ENCODE peak calls at places on chromosomes 3 and 15, in ten cellular contexts. One of them, this sample, is unnamed.

GRCh38 chr15:77859491-77860060 is 217.9 kb downstream of the TBC1D2B start:
- DNase-seq in PC-9: no peak
- DNase-seq in stomach: no peak
- DNase-seq in HCT116: no peak
- DNase-seq in AG10803: no peak
- DNase-seq in psoas muscle: no peak
- DNase-seq in mucosa of descending colon: peak
- DNase-seq in CD8-positive, alpha-beta T cell: no peak
- DNase-seq in astrocyte: no peak
- DNase-seq in fibroblast of mammary gland: no peak
- DNase-seq in this sample: no peak

GRCh38 chr15:29418178-29418577 is 148.6 kb upstream of the NSMCE3 start:
- DNase-seq in PC-9: no peak
- DNase-seq in stomach: no peak
- DNase-seq in HCT116: no peak
- DNase-seq in AG10803: no peak
- DNase-seq in psoas muscle: no peak
- DNase-seq in mucosa of descending colon: peak
- DNase-seq in CD8-positive, alpha-beta T cell: no peak
- DNase-seq in astrocyte: no peak
- DNase-seq in fibroblast of mammary gland: no peak
- DNase-seq in this sample: no peak

GRCh38 chr3:14177580-14178246 is 688 bp downstream of the XPC start:
- DNase-seq in PC-9: no peak
- DNase-seq in stomach: no peak
- DNase-seq in HCT116: peak
- DNase-seq in AG10803: no peak
- DNase-seq in psoas muscle: no peak
- DNase-seq in mucosa of descending colon: no peak
- DNase-seq in CD8-positive, alpha-beta T cell: no peak
- DNase-seq in astrocyte: peak
- DNase-seq in fibroblast of mammary gland: peak
- DNase-seq in this sample: no peak

GRCh38 chr15:25465835-25466234 is 27.0 kb upstream of the UBE3A start:
- DNase-seq in PC-9: no peak
- DNase-seq in stomach: no peak
- DNase-seq in HCT116: no peak
- DNase-seq in AG10803: no peak
- DNase-seq in psoas muscle: no peak
- DNase-seq in mucosa of descending colon: no peak
- DNase-seq in CD8-positive, alpha-beta T cell: no peak
- DNase-seq in astrocyte: no peak
- DNase-seq in fibroblast of mammary gland: no peak
- DNase-seq in this sample: peak

GRCh38 chr15:78034495-78035191 is 42.9 kb downstream of the TBC1D2B start:
- DNase-seq in PC-9: no peak
- DNase-seq in stomach: peak
- DNase-seq in HCT116: no peak
- DNase-seq in AG10803: no peak
- DNase-seq in psoas muscle: no peak
- DNase-seq in mucosa of descending colon: no peak
- DNase-seq in CD8-positive, alpha-beta T cell: peak
- DNase-seq in astrocyte: no peak
- DNase-seq in fibroblast of mammary gland: peak
- DNase-seq in this sample: no peak

GRCh38 chr15:52642386-52643361 is 36.5 kb downstream of the ATOSA start:
- DNase-seq in PC-9: no peak
- DNase-seq in stomach: no peak
- DNase-seq in HCT116: no peak
- DNase-seq in AG10803: peak
- DNase-seq in psoas muscle: no peak
- DNase-seq in mucosa of descending colon: no peak
- DNase-seq in CD8-positive, alpha-beta T cell: no peak
- DNase-seq in astrocyte: peak
- DNase-seq in fibroblast of mammary gland: peak
- DNase-seq in this sample: no peak

GRCh38 chr3:52367891-52368880 is 52.1 kb downstream of the DNAH1 start:
- DNase-seq in PC-9: no peak
- DNase-seq in stomach: no peak
- DNase-seq in HCT116: no peak
- DNase-seq in AG10803: no peak
- DNase-seq in psoas muscle: no peak
- DNase-seq in mucosa of descending colon: no peak
- DNase-seq in CD8-positive, alpha-beta T cell: no peak
- DNase-seq in astrocyte: no peak
- DNase-seq in fibroblast of mammary gland: no peak
- DNase-seq in this sample: no peak

GRCh38 chr3:159724627-159725026 is 264.0 kb upstream of the IL12A start:
- DNase-seq in PC-9: no peak
- DNase-seq in stomach: no peak
- DNase-seq in HCT116: no peak
- DNase-seq in AG10803: peak
- DNase-seq in psoas muscle: no peak
- DNase-seq in mucosa of descending colon: no peak
- DNase-seq in CD8-positive, alpha-beta T cell: no peak
- DNase-seq in astrocyte: peak
- DNase-seq in fibroblast of mammary gland: peak
- DNase-seq in this sample: no peak

GRCh38 chr3:173553635-173554280 is 156.2 kb downstream of the NLGN1 start:
- DNase-seq in PC-9: peak
- DNase-seq in stomach: no peak
- DNase-seq in HCT116: peak
- DNase-seq in AG10803: peak
- DNase-seq in psoas muscle: no peak
- DNase-seq in mucosa of descending colon: peak
- DNase-seq in CD8-positive, alpha-beta T cell: no peak
- DNase-seq in astrocyte: peak
- DNase-seq in fibroblast of mammary gland: peak
- DNase-seq in this sample: peak

GRCh38 chr3:18469775-18470174 is 44.6 kb upstream of the SATB1 start:
- DNase-seq in PC-9: no peak
- DNase-seq in stomach: peak
- DNase-seq in HCT116: no peak
- DNase-seq in AG10803: no peak
- DNase-seq in psoas muscle: no peak
- DNase-seq in mucosa of descending colon: peak
- DNase-seq in CD8-positive, alpha-beta T cell: no peak
- DNase-seq in astrocyte: no peak
- DNase-seq in fibroblast of mammary gland: no peak
- DNase-seq in this sample: no peak

GRCh38 chr15:61199681-61200080 is 29.4 kb downstream of the RORA start:
- DNase-seq in PC-9: no peak
- DNase-seq in stomach: no peak
- DNase-seq in HCT116: no peak
- DNase-seq in AG10803: no peak
- DNase-seq in psoas muscle: no peak
- DNase-seq in mucosa of descending colon: no peak
- DNase-seq in CD8-positive, alpha-beta T cell: no peak
- DNase-seq in astrocyte: no peak
- DNase-seq in fibroblast of mammary gland: no peak
- DNase-seq in this sample: no peak

GRCh38 chr3:51559266-51559907 is 20.9 kb downstream of the RAD54L2 start:
- DNase-seq in PC-9: no peak
- DNase-seq in stomach: no peak
- DNase-seq in HCT116: no peak
- DNase-seq in AG10803: peak
- DNase-seq in psoas muscle: no peak
- DNase-seq in mucosa of descending colon: peak
- DNase-seq in CD8-positive, alpha-beta T cell: no peak
- DNase-seq in astrocyte: peak
- DNase-seq in fibroblast of mammary gland: peak
- DNase-seq in this sample: peak

GRCh38 chr15:40933520-40933904 is 4.4 kb downstream of the DLL4 start:
- DNase-seq in PC-9: no peak
- DNase-seq in stomach: no peak
- DNase-seq in HCT116: no peak
- DNase-seq in AG10803: no peak
- DNase-seq in psoas muscle: no peak
- DNase-seq in mucosa of descending colon: peak
- DNase-seq in CD8-positive, alpha-beta T cell: no peak
- DNase-seq in astrocyte: no peak
- DNase-seq in fibroblast of mammary gland: no peak
- DNase-seq in this sample: no peak

GRCh38 chr15:40932146-40932545 is 3.0 kb downstream of the DLL4 start:
- DNase-seq in PC-9: no peak
- DNase-seq in stomach: no peak
- DNase-seq in HCT116: no peak
- DNase-seq in AG10803: no peak
- DNase-seq in psoas muscle: no peak
- DNase-seq in mucosa of descending colon: no peak
- DNase-seq in CD8-positive, alpha-beta T cell: no peak
- DNase-seq in astrocyte: no peak
- DNase-seq in fibroblast of mammary gland: no peak
- DNase-seq in this sample: no peak

GRCh38 chr15:40932625-40933519 is 3.7 kb downstream of the DLL4 start:
- DNase-seq in PC-9: no peak
- DNase-seq in stomach: no peak
- DNase-seq in HCT116: no peak
- DNase-seq in AG10803: no peak
- DNase-seq in psoas muscle: no peak
- DNase-seq in mucosa of descending colon: peak
- DNase-seq in CD8-positive, alpha-beta T cell: no peak
- DNase-seq in astrocyte: no peak
- DNase-seq in fibroblast of mammary gland: no peak
- DNase-seq in this sample: no peak

GRCh38 chr15:40936234-40936708 is 7.1 kb downstream of the DLL4 start:
- DNase-seq in PC-9: no peak
- DNase-seq in stomach: no peak
- DNase-seq in HCT116: no peak
- DNase-seq in AG10803: no peak
- DNase-seq in psoas muscle: no peak
- DNase-seq in mucosa of descending colon: no peak
- DNase-seq in CD8-positive, alpha-beta T cell: no peak
- DNase-seq in astrocyte: no peak
- DNase-seq in fibroblast of mammary gland: no peak
- DNase-seq in this sample: no peak

GRCh38 chr15:40934457-40934856 is 5.3 kb downstream of the DLL4 start:
- DNase-seq in PC-9: no peak
- DNase-seq in stomach: no peak
- DNase-seq in HCT116: no peak
- DNase-seq in AG10803: no peak
- DNase-seq in psoas muscle: no peak
- DNase-seq in mucosa of descending colon: no peak
- DNase-seq in CD8-positive, alpha-beta T cell: no peak
- DNase-seq in astrocyte: no peak
- DNase-seq in fibroblast of mammary gland: no peak
- DNase-seq in this sample: no peak
- H3K4me3 ChIP-seq in PC-9: no peak
- H3K4me3 ChIP-seq in stomach: peak
- H3K4me3 ChIP-seq in HCT116: no peak
- H3K4me3 ChIP-seq in AG10803: no peak
- H3K4me3 ChIP-seq in psoas muscle: peak
- H3K4me3 ChIP-seq in mucosa of descending colon: no peak
- H3K4me3 ChIP-seq in CD8-positive, alpha-beta T cell: no peak
- H3K4me3 ChIP-seq in astrocyte: no peak
- H3K4me3 ChIP-seq in fibroblast of mammary gland: no peak
- H3K4me3 ChIP-seq in this sample: no peak

GRCh38 chr3:69543080-69543429 is 157.2 kb upstream of the FRMD4B start:
- DNase-seq in PC-9: no peak
- DNase-seq in stomach: no peak
- DNase-seq in HCT116: no peak
- DNase-seq in AG10803: no peak
- DNase-seq in psoas muscle: no peak
- DNase-seq in mucosa of descending colon: no peak
- DNase-seq in CD8-positive, alpha-beta T cell: no peak
- DNase-seq in astrocyte: no peak
- DNase-seq in fibroblast of mammary gland: no peak
- DNase-seq in this sample: no peak
- H3K4me3 ChIP-seq in PC-9: no peak
- H3K4me3 ChIP-seq in stomach: no peak
- H3K4me3 ChIP-seq in HCT116: no peak
- H3K4me3 ChIP-seq in AG10803: no peak
- H3K4me3 ChIP-seq in psoas muscle: no peak
- H3K4me3 ChIP-seq in mucosa of descending colon: no peak
- H3K4me3 ChIP-seq in CD8-positive, alpha-beta T cell: no peak
- H3K4me3 ChIP-seq in astrocyte: no peak
- H3K4me3 ChIP-seq in fibroblast of mammary gland: peak
- H3K4me3 ChIP-seq in this sample: peak

GRCh38 chr15:85011210-85011571 is 29.5 kb downstream of the PDE8A start:
- DNase-seq in PC-9: no peak
- DNase-seq in stomach: no peak
- DNase-seq in HCT116: no peak
- DNase-seq in AG10803: no peak
- DNase-seq in psoas muscle: no peak
- DNase-seq in mucosa of descending colon: no peak
- DNase-seq in CD8-positive, alpha-beta T cell: no peak
- DNase-seq in astrocyte: no peak
- DNase-seq in fibroblast of mammary gland: no peak
- DNase-seq in this sample: no peak
- H3K4me3 ChIP-seq in PC-9: no peak
- H3K4me3 ChIP-seq in stomach: no peak
- H3K4me3 ChIP-seq in HCT116: no peak
- H3K4me3 ChIP-seq in AG10803: no peak
- H3K4me3 ChIP-seq in psoas muscle: no peak
- H3K4me3 ChIP-seq in mucosa of descending colon: no peak
- H3K4me3 ChIP-seq in CD8-positive, alpha-beta T cell: no peak
- H3K4me3 ChIP-seq in astrocyte: no peak
- H3K4me3 ChIP-seq in fibroblast of mammary gland: no peak
- H3K4me3 ChIP-seq in this sample: no peak

DNA sequence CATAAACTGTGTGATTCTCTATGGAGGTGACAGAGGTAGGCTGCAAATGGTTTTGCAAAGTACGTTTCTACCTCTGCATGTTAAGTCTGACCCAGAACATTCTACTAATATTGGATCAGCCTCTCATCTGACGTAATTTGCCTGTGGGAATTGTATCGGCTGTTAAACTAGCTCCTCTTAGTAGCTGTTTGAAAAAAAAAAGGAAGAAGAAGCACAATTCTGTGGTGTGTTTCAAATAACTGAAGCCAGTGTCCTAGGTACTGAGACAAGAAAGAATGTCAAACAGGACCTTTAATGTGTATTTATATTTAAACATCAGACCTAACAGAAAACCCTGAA is 478.1 kb downstream of the RBMS3 start:
- DNase-seq in PC-9: no peak
- DNase-seq in stomach: no peak
- DNase-seq in HCT116: no peak
- DNase-seq in AG10803: no peak
- DNase-seq in psoas muscle: no peak
- DNase-seq in mucosa of descending colon: no peak
- DNase-seq in CD8-positive, alpha-beta T cell: no peak
- DNase-seq in astrocyte: no peak
- DNase-seq in fibroblast of mammary gland: no peak
- DNase-seq in this sample: no peak
- H3K4me3 ChIP-seq in PC-9: no peak
- H3K4me3 ChIP-seq in stomach: no peak
- H3K4me3 ChIP-seq in HCT116: no peak
- H3K4me3 ChIP-seq in AG10803: no peak
- H3K4me3 ChIP-seq in psoas muscle: peak
- H3K4me3 ChIP-seq in mucosa of descending colon: no peak
- H3K4me3 ChIP-seq in CD8-positive, alpha-beta T cell: no peak
- H3K4me3 ChIP-seq in astrocyte: no peak
- H3K4me3 ChIP-seq in fibroblast of mammary gland: no peak
- H3K4me3 ChIP-seq in this sample: no peak

This sample was measured in MG63.